ENCODE peak calls at places on chromosome 4, in six cellular contexts. F is BE2C, V is fibroblast of lung, E is GM23338, Q is A549, I is HCT116. C is an unnamed sample.

GRCh38 chr4:7428261-7429068 is 6.3 kb downstream of the PSAPL1 start:
- DNase-seq in E (peak), Q (no peak), F (peak), V (no peak), I (no peak), C (peak)

GRCh38 chr4:168677063-168677462 is 180.2 kb downstream of the PALLD start:
- DNase-seq in Q (no peak), F (no peak), I (no peak), E (no peak), V (no peak), C (no peak)

GRCh38 chr4:39609454-39609911 is 29.2 kb downstream of the SMIM14 start:
- DNase-seq in V (peak), I (no peak), F (no peak), Q (peak), E (no peak), C (no peak)

GRCh38 chr4:6953751-6954380 is 44.2 kb downstream of the TBC1D14 start:
- DNase-seq in V (peak), F (peak), I (peak), Q (no peak), E (peak), C (peak)

GRCh38 chr4:139562067-139562684 is 6.2 kb upstream of the SETD7 start:
- DNase-seq in E (no peak), Q (no peak), V (no peak), F (no peak), I (no peak), C (no peak)

GRCh38 chr4:184803884-184804283 is 21.9 kb downstream of the ACSL1 start:
- DNase-seq in F (no peak), Q (no peak), V (no peak), I (no peak), E (no peak), C (no peak)

GRCh38 chr4:166153539-166153938 is 280.5 kb downstream of the TLL1 start:
- DNase-seq in E (no peak), I (no peak), F (no peak), V (peak), Q (no peak), C (no peak)

GRCh38 chr4:31545755-31546154 is 825.6 kb downstream of the PCDH7 start:
- DNase-seq in V (no peak), E (no peak), I (no peak), F (no peak), Q (no peak), C (no peak)

GRCh38 chr4:5558502-5558901 is 149.9 kb downstream of the EVC2 start:
- DNase-seq in I (no peak), E (no peak), Q (no peak), F (no peak), V (no peak), C (no peak)

GRCh38 chr4:170391066-170391754 is 301.5 kb upstream of the AADAT start:
- DNase-seq in F (no peak), V (peak), E (no peak), I (no peak), Q (no peak), C (no peak)

GRCh38 chr4:76198411-76199237 is 15.0 kb downstream of the SCARB2 start:
- DNase-seq in E (peak), V (peak), I (no peak), F (peak), Q (peak), C (peak)

GRCh38 chr4:117987464-117987863 is 46.8 kb upstream of the NDST3 start:
- DNase-seq in I (no peak), V (no peak), Q (no peak), E (no peak), F (no peak), C (no peak)

GRCh38 chr4:121041307-121042090 is 30.8 kb downstream of the NDNF start:
- DNase-seq in I (no peak), F (no peak), V (no peak), E (peak), Q (no peak), C (no peak)

GRCh38 chr4:110022457-110022856 is 109.8 kb downstream of the EGF start:
- DNase-seq in F (no peak), I (no peak), E (no peak), V (no peak), Q (no peak), C (no peak)

GRCh38 chr4:154743683-154744340 is at the start of gene LRAT:
- DNase-seq in Q (peak), E (peak), V (no peak), F (peak), I (peak), C (peak)

GRCh38 chr4:77052352-77052751 is 23.4 kb downstream of the CCNI start:
- DNase-seq in V (peak), E (peak), F (peak), I (peak), Q (peak), C (no peak)

GRCh38 chr4:109411964-109412363 is 21.7 kb upstream of the SEC24B start:
- DNase-seq in V (no peak), Q (no peak), E (no peak), I (no peak), F (peak), C (no peak)

GRCh38 chr4:7872264-7872771 is 67.3 kb downstream of the AFAP1 start:
- DNase-seq in E (no peak), V (peak), I (no peak), F (no peak), Q (peak), C (peak)

GRCh38 chr4:106529348-106530033 is 160.9 kb upstream of the GIMD1 start:
- DNase-seq in E (no peak), Q (no peak), V (peak), I (peak), F (no peak), C (no peak)

GRCh38 chr4:8225704-8226443 is 26.8 kb downstream of the SH3TC1 start:
- DNase-seq in Q (peak), F (no peak), I (no peak), E (peak), V (peak), C (no peak)

GRCh38 chr4:51906167-51906647 is 63.3 kb downstream of the DCUN1D4 start:
- DNase-seq in F (no peak), Q (no peak), I (no peak), E (no peak), V (peak), C (no peak)

GRCh38 chr4:106316773-106317409 is 541 bp downstream of the AIMP1 start:
- DNase-seq in F (no peak), Q (peak), V (peak), E (no peak), I (no peak), C (no peak)

GRCh38 chr4:109548655-109549054 is 11.4 kb upstream of the MCUB start:
- DNase-seq in F (no peak), I (no peak), V (peak), E (no peak), Q (no peak), C (no peak)

GRCh38 chr4:61911313-61911756 is 711.2 kb downstream of the ADGRL3 start:
- DNase-seq in F (no peak), Q (no peak), E (peak), V (peak), I (no peak), C (no peak)

GRCh38 chr4:76301068-76301774 is 5.3 kb upstream of the STBD1 start:
- DNase-seq in Q (peak), I (peak), V (peak), F (no peak), E (no peak), C (no peak)

GRCh38 chr4:155758500-155759371 is at the start of gene GUCY1B1:
- DNase-seq in F (peak), E (peak), I (no peak), Q (peak), V (peak), C (peak)

GRCh38 chr4:66693694-66694093 is 851.6 kb downstream of the CENPC start:
- DNase-seq in E (peak), V (peak), F (no peak), I (no peak), Q (no peak), C (no peak)

GRCh38 chr4:107733431-107733925 is 13.4 kb upstream of the PAPSS1 start:
- DNase-seq in I (no peak), Q (no peak), F (peak), V (no peak), E (no peak), C (no peak)

GRCh38 chr4:43348591-43348990 is 456.1 kb downstream of the GRXCR1 start:
- DNase-seq in I (no peak), Q (no peak), V (no peak), E (no peak), F (no peak), C (no peak)

GRCh38 chr4:25560605-25561004 is 95.0 kb upstream of the SLC34A2 start:
- DNase-seq in I (no peak), Q (no peak), V (no peak), F (no peak), E (no peak), C (no peak)

GRCh38 chr4:116343809-116344208 is 741.6 kb downstream of the TRAM1L1 start:
- DNase-seq in F (no peak), I (no peak), E (no peak), V (no peak), Q (no peak), C (no peak)

GRCh38 chr4:23857353-23857752 is 32.5 kb downstream of the PPARGC1A start:
- DNase-seq in Q (no peak), E (no peak), I (no peak), F (no peak), V (peak), C (no peak)

DNA sequence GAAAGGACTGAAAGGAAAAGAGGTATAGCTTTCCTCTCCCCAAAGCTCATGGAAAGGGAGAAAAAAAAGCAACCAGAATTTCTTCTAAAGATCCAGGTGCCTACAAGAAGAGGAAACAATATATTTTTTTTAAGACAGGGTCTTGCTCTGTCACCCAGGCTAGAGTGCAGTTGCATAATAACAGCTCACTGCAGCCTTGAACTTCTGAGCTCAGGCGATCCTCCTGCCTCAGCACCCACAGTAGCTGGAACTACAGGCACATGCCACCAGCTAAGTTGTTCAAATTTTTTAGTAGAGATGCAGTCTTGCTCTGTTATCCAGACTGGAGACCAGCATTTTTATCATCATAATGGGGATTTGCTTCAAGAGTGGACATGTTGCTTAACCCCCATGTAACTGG is 30.5 kb upstream of the BBS12 start:
- DNase-seq in I (no peak), Q (no peak), V (no peak), F (no peak), E (no peak), C (no peak)
- H3K4me3 ChIP-seq in I (no peak), Q (no peak), V (no peak), F (no peak), E (no peak), C (no peak)

DNA sequence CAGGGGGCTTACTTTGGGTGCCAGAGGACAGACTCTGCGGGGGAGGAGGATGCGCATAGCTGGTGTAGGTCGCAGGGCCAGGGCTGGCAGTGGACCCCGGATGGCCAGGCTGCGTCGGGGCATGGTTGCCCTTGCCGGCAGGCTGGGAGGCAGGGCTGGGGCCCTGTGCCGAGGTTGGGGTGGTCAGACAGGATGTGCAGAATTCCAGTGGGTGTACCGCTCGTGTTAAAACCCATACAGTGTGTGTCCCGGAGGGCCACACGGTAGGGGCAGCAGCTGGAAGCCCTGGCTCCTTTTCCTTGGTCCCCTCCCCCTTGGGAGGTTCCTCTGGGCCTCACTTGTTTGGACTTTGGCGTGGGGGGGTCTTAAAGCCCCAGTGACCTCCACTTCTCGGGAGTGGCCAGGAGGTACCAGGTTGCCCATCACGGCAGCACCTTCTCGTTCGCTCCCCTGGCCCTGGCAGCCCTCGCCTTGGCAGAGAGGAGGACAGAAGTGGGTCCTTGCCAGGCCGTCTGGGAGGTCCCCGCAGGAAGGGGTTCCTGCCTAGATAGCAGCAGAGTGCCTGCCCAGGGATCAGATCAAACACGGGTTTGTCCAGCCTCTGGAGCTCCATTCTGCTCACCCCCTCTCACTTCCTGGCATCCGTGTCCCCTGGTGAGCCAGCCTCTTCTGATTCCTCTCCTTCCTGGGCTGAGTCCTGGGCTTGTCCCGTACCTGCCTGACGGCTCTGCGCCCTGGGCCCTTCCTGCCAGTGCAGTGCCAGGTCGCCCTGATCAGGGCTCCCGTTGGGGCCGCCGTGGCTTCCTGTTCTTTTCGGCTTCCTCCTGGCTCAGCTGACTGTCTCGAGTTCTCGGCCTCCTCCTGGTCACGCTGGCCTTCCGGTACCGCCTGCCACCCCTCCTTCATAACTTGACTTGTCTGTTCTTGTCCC is 56.7 kb upstream of the HGFAC start:
- DNase-seq in V (no peak), F (no peak), Q (no peak), E (no peak), I (no peak), C (peak)
- H3K4me3 ChIP-seq in V (no peak), F (no peak), Q (no peak), E (no peak), I (no peak), C (no peak)

GRCh38 chr4:143382539-143382938 is 45.9 kb downstream of the GAB1 start:
- DNase-seq in V (peak), F (no peak), Q (no peak), E (no peak), I (no peak), C (no peak)
- H3K4me3 ChIP-seq in V (peak), F (no peak), Q (no peak), E (no peak), I (no peak), C (no peak)

DNA sequence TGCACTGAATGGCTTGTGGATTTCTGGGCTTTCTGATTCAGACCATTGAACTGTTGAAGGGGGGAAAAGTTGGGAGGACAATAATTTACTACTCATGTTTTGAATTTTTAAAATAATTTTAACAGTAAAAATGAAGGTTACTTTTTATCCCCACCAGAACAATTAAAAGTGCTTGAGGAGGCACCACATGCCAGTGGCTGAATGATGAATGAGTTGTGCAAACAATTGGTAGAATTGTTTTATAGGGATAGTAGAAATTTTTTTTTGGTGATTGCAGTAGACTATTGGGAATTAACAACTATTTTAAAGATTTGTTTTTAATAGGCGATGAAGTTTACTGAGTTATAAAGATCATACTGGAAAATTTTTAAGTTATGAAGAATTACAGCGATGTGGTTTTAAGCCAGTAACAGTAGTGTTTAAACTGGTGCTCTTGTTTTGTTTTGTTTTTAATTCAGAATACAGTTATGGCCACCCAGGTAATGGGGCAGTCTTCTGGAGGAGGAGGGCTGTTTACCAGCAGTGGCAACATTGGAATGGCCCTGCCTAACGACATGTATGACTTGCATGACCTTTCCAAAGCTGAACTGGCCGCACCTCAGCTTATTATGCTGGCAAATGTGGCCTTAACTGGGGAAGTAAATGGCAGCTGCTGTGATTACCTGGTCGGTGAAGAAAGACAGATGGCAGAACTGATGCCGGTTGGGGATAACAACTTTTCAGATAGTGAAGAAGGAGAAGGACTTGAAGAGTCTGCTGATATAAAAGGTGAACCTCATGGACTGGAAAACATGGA is 2.7 kb downstream of the REST start:
- DNase-seq in I (no peak), F (no peak), Q (no peak), E (no peak), V (peak), C (no peak)
- H3K4me3 ChIP-seq in I (peak), F (no peak), Q (peak), E (peak), V (peak), C (peak)

GRCh38 chr4:87529187-87529586 is at the start of gene SPARCL1:
- DNase-seq in F (no peak), E (peak), V (no peak), I (no peak), Q (no peak), C (peak)
- H3K4me3 ChIP-seq in F (no peak), E (no peak), V (peak), I (no peak), Q (no peak), C (peak)

DNA sequence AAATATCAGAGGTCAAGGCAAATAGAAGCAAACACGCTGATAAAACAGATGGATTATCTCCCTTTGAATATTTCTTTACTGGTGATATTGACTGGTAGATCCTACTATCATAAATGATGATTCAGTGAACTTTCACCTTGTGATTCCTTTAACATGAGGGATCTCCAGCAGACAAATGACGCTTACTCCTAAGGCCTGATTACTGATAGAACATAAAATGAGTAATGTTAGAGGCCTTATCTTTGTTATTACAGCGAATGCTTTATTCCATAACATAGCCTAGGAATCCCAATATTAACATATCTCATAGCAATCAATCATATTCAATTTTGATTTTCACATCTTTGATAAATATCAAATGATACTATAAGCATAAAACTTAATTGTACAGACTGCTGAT is 152.3 kb downstream of the SLC10A7 start:
- DNase-seq in F (no peak), V (no peak), E (no peak), I (no peak), Q (no peak), C (no peak)
- H3K4me3 ChIP-seq in F (no peak), V (no peak), E (no peak), I (no peak), Q (no peak), C (no peak)

GRCh38 chr4:56506110-56506705 is 617 bp downstream of the ARL9 start:
- DNase-seq in E (peak), Q (no peak), F (peak), V (peak), I (no peak), C (no peak)
- H3K4me3 ChIP-seq in E (peak), Q (no peak), F (peak), V (peak), I (no peak), C (peak)

GRCh38 chr4:140826701-140827027 is 70.5 kb upstream of the TBC1D9 start:
- DNase-seq in V (no peak), E (no peak), F (no peak), I (no peak), Q (no peak), C (no peak)
- H3K4me3 ChIP-seq in V (no peak), E (no peak), F (no peak), I (peak), Q (peak), C (no peak)

DNA sequence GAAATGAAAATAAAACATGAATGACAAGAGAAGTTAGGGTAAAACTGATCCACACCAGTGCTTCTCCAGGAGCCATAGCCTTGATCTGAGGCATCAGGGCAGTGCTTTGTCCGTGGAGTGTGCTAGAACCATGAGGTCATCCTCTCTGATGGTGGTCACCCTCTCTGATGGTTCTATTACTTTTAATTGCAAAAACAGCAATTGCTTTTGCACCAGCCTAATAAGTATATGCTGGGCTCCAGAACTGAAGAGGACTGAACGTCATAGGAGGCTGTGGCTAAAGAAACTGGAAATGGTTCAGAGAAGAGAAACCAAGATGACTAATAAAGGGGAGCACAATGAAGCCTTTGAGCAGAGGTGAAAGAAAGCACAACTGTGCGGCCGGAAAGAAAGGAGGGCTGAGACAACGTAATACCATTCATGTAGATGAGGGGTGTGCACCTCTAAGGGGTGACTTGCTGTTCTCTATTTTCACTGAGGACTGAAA is 17.0 kb upstream of the TMEM154 start:
- DNase-seq in F (no peak), E (no peak), V (peak), Q (no peak), I (peak), C (no peak)
- H3K4me3 ChIP-seq in F (no peak), E (no peak), V (no peak), Q (no peak), I (no peak), C (no peak)